ENCODE peak calls at places on chromosomes 1 and 21, in seven cellular contexts. F, P, Y, Z, O, S and U are unnamed samples.

GRCh38 chr1:211386931-211387330 is 60.3 kb downstream of the TRAF5 start:
- DNase-seq in O (no peak), P (no peak), S (no peak), F (peak; percentile 69), Y (no peak), Z (no peak), U (peak; percentile 10)

GRCh38 chr1:31936278-31936965 is 1.7 kb downstream of the PTP4A2 start:
- DNase-seq in Z (no peak), S (no peak), Y (no peak), O (no peak), P (no peak), F (peak; percentile 52), U (peak; percentile 18)

GRCh38 chr1:78836736-78837135 is 169.8 kb downstream of the ADGRL4 start:
- DNase-seq in O (no peak), S (no peak), P (no peak), Y (no peak), F (peak; percentile 47), Z (no peak), U (peak; percentile 67)

GRCh38 chr1:20666804-20667203 is 5.6 kb upstream of the DDOST start:
- DNase-seq in O (peak; percentile 41), P (no peak), S (no peak), Z (no peak), F (no peak), Y (no peak), U (peak; percentile 29)

GRCh38 chr1:230976825-230977747 is 1.6 kb downstream of the TTC13 start:
- DNase-seq in Z (no peak), O (no peak), F (no peak), Y (peak; percentile 19), S (no peak), P (no peak), U (no peak)

GRCh38 chr1:82565546-82565945 is 764.8 kb downstream of the ADGRL2 start:
- DNase-seq in F (peak; percentile 81), O (no peak), Z (no peak), P (no peak), S (no peak), Y (no peak), U (peak; percentile 62)

GRCh38 chr21:31675960-31676359 is 16.5 kb downstream of the SOD1 start:
- DNase-seq in Z (no peak), S (no peak), Y (no peak), O (no peak), P (no peak), F (no peak), U (no peak)

GRCh38 chr1:7755448-7755847 is 15.6 kb upstream of the VAMP3 start:
- DNase-seq in Z (no peak), S (no peak), F (peak; percentile 5), Y (no peak), O (peak; percentile 17), P (no peak), U (no peak)

GRCh38 chr1:30868833-30869435 is 39.6 kb downstream of the SDC3 start:
- DNase-seq in F (no peak), O (no peak), Y (no peak), Z (no peak), S (no peak), P (no peak), U (peak; percentile 34)

GRCh38 chr1:225651872-225652725 is 824 bp downstream of the ENAH start:
- DNase-seq in Z (no peak), P (no peak), S (peak; percentile 35), Y (peak; percentile 22), F (peak; percentile 62), O (peak; percentile 59), U (no peak)

GRCh38 chr1:241648159-241648558 is 3.9 kb upstream of the WDR64 start:
- DNase-seq in Z (no peak), F (no peak), S (no peak), Y (no peak), O (no peak), P (no peak), U (no peak)

GRCh38 chr1:225460021-225460736 is 32.3 kb upstream of the LBR start:
- DNase-seq in S (no peak), F (no peak), O (no peak), P (no peak), Y (no peak), Z (no peak), U (peak; percentile 82)

GRCh38 chr21:39137248-39138186 is 45.7 kb downstream of the PSMG1 start:
- DNase-seq in P (no peak), F (peak; percentile 56), O (peak; percentile 56), S (no peak), Z (no peak), Y (no peak), U (no peak)

GRCh38 chr1:73218995-73219546 is 936.7 kb upstream of the NEGR1 start:
- DNase-seq in Z (no peak), P (no peak), F (no peak), Y (no peak), S (no peak), O (no peak), U (no peak)

GRCh38 chr1:214708321-214708960 is 105.4 kb downstream of the CENPF start:
- DNase-seq in P (no peak), Z (no peak), O (no peak), F (no peak), S (no peak), Y (no peak), U (no peak)

GRCh38 chr1:204134103-204134502 is 17.7 kb downstream of the ETNK2 start:
- DNase-seq in O (no peak), S (no peak), Z (no peak), Y (no peak), P (no peak), F (no peak), U (peak; percentile 37)

GRCh38 chr1:206508956-206509355 is 1.6 kb downstream of the RASSF5 start:
- DNase-seq in F (peak; percentile 83), O (no peak), S (no peak), P (peak; percentile 48), Y (no peak), Z (no peak), U (peak; percentile 92)

GRCh38 chr21:34187935-34188334 is 114.6 kb downstream of the MRPS6 start:
- DNase-seq in O (no peak), S (no peak), P (no peak), Z (no peak), F (peak; percentile 52), Y (no peak), U (no peak)

GRCh38 chr1:178599745-178600144 is 86.8 kb downstream of the TEX35 start:
- DNase-seq in Y (no peak), F (no peak), Z (no peak), O (no peak), S (no peak), P (no peak), U (no peak)
- H3K4me1 ChIP-seq in Y (no peaks in the 10 kb centered on the region), F (no peaks in the 10 kb centered on the region), Z (no peaks in the 10 kb centered on the region), O (no peaks in the 10 kb centered on the region), S (no peaks in the 10 kb centered on the region), P (no peaks in the 10 kb centered on the region), U (no peaks in the 10 kb centered on the region)

DNA sequence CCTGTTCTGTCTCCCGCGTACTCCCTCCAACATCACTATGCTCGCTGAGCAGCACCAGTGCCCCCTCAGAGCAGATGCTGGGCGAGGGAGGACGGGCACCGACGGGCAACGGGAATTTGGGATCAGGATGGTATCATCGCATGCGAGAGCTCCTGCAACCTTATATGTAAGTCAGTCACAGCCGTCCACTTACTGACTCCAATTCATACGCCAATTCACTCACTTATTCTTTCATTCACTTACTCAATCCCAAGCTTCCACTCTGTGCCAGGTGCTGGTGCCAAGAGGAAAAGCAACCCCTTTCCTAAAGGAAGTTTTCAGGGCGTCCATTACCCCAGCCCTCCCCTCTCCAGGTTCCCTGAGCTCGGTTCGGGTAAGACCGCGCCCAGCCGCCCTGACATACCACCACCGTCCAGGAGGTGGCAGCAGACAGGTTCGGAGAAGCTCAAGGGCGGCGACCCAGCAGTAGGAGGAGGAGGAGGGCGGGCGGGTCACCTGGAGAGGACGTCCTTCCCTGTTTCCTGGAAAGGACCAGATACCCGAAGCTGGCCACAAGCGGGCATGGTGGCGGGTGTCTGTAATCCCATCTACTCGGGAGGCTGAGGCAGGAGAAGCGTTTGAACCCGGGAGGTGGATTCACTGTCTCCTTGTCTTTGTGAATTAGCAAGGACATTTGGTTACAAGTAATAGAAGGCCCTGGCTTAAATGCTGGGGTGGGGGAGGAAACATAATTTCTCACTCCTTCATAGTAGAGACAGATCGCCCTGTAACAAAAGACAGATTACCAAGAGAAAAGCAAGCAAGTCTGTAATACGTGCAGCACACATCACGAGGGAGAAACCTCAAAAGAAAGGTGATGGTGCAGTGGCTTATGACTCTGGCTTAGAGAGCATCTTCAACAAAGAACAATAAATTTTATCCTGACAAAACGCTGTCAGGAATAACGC is 7.6 kb upstream of the IL22RA1 start:
- DNase-seq in F (peak; percentile 85), O (peak; percentile 89), S (peak; percentile 78), Y (peak; percentile 87), P (peak; percentile 95), Z (peak; percentile 92), U (peak; percentile 88)
- H3K4me1 ChIP-seq in F (peaks cover 10% of the 10 kb centered on the region), O (peaks cover 12% of the 10 kb centered on the region), S (no peaks in the 10 kb centered on the region), Y (peaks cover 9% of the 10 kb centered on the region), P (peaks cover 18% of the 10 kb centered on the region), Z (peaks cover 13% of the 10 kb centered on the region), U (peaks cover 7% of the 10 kb centered on the region)

GRCh38 chr1:54307305-54307704 is 98.9 kb downstream of the SSBP3 start:
- DNase-seq in Y (no peak), S (no peak), O (no peak), P (no peak), F (no peak), Z (no peak), U (no peak)

GRCh38 chr1:54310439-54311328 is 95.5 kb downstream of the SSBP3 start:
- DNase-seq in S (peak; percentile 62), Z (peak; percentile 62), P (peak; percentile 64), F (peak; percentile 58), Y (peak; percentile 68), O (peak; percentile 22), U (peak; percentile 92)

GRCh38 chr1:54312874-54313316 is 93.3 kb downstream of the SSBP3 start:
- DNase-seq in Z (no peak), Y (peak; percentile 84), F (peak; percentile 44), O (peak; percentile 18), S (no peak), P (no peak), U (no peak)

GRCh38 chr1:54311506-54311905 is 94.7 kb downstream of the SSBP3 start:
- DNase-seq in Y (no peak), S (no peak), O (no peak), Z (no peak), F (no peak), P (no peak), U (peak; percentile 85)

GRCh38 chr1:54309631-54310366 is 96.4 kb downstream of the SSBP3 start:
- DNase-seq in F (no peak), Y (no peak), Z (no peak), P (no peak), S (peak; percentile 60), O (no peak), U (no peak)
- H3K4me1 ChIP-seq in F (peaks cover 32% of the 10 kb centered on the region), Y (peaks cover 80% of the 10 kb centered on the region), Z (peaks cover 49% of the 10 kb centered on the region), P (peaks cover 95% of the 10 kb centered on the region), S (peaks cover 58% of the 10 kb centered on the region), O (no peaks in the 10 kb centered on the region), U (peaks cover 17% of the 10 kb centered on the region)

GRCh38 chr1:179883040-179883501 is 986 bp downstream of the TOR1AIP1 start:
- DNase-seq in P (peak; percentile 35), Y (peak; percentile 19), F (no peak), Z (no peak), S (no peak), O (no peak), U (peak; percentile 85)

GRCh38 chr1:179879797-179880196 is 2.2 kb upstream of the TOR1AIP2 start:
- DNase-seq in Y (no peak), P (no peak), S (no peak), F (no peak), O (no peak), Z (no peak), U (no peak)

GRCh38 chr1:179881642-179882252 is 338 bp upstream of the TOR1AIP1 start:
- DNase-seq in Y (peak; percentile 92), S (no peak), Z (no peak), P (peak; percentile 80), F (peak; percentile 92), O (peak; percentile 96), U (peak; percentile 87)

GRCh38 chr1:179883739-179884138 is 1.7 kb downstream of the TOR1AIP1 start:
- DNase-seq in S (no peak), O (no peak), P (no peak), F (peak; percentile 15), Z (no peak), Y (no peak), U (no peak)

GRCh38 chr1:179882253-179883039 is at the start of gene TOR1AIP1:
- DNase-seq in O (peak; percentile 99), F (peak; percentile 99), P (peak; percentile 97), S (peak; percentile 97), Y (peak; percentile 97), Z (peak; percentile 98), U (peak; percentile 95)
- H3K4me1 ChIP-seq in O (peaks cover 29% of the 10 kb centered on the region), F (peaks cover 20% of the 10 kb centered on the region), P (peaks cover 64% of the 10 kb centered on the region), S (peaks cover 7% of the 10 kb centered on the region), Y (peaks cover 57% of the 10 kb centered on the region), Z (peaks cover 49% of the 10 kb centered on the region), U (peaks cover 19% of the 10 kb centered on the region)